ENCODE peak calls at places on chromosomes 6 and 20, in six cellular contexts. S is ovary, X is uterus, W is foreskin fibroblast, H is AG04449, C is upper lobe of right lung. B is an unnamed sample.

GRCh38 chr20:57624124-57624523 is 3.9 kb upstream of the ZBP1 start:
- DNase-seq in S (no peak), X (no peak), W (no peak), H (no peak), C (no peak), B (no peak)

GRCh38 chr6:34414999-34415858 is 10.6 kb downstream of the RPS10 start:
- DNase-seq in S (peak), X (peak), W (peak), H (no peak), C (no peak), B (peak)

GRCh38 chr6:139433647-139434419 is 59.4 kb upstream of the CITED2 start:
- DNase-seq in S (no peak), X (no peak), W (peak), H (no peak), C (no peak), B (no peak)

GRCh38 chr20:61949714-61950630 is 115.7 kb downstream of the TAF4 start:
- DNase-seq in S (no peak), X (no peak), W (no peak), H (no peak), C (peak), B (no peak)

GRCh38 chr20:55116598-55116997 is 641.2 kb downstream of the DOK5 start:
- DNase-seq in S (no peak), X (no peak), W (no peak), H (no peak), C (no peak), B (no peak)

GRCh38 chr6:108635505-108636226 is 74.9 kb downstream of the FOXO3 start:
- DNase-seq in S (no peak), X (no peak), W (no peak), H (no peak), C (peak), B (no peak)

GRCh38 chr6:13528232-13528631 is 40.8 kb upstream of the GFOD1 start:
- DNase-seq in S (no peak), X (no peak), W (no peak), H (no peak), C (no peak), B (no peak)

GRCh38 chr20:8853805-8854338 is 215.0 kb upstream of the PLCB4 start:
- DNase-seq in S (no peak), X (no peak), W (peak), H (peak), C (no peak), B (peak)

GRCh38 chr6:165662041-165662491 is 975 bp downstream of the PDE10A start:
- DNase-seq in S (no peak), X (no peak), W (peak), H (no peak), C (no peak), B (no peak)

GRCh38 chr6:31651602-31652191 is 764 bp downstream of the BAG6 start:
- DNase-seq in S (no peak), X (no peak), W (peak), H (no peak), C (no peak), B (peak)

GRCh38 chr6:158060447-158061360 is 79.0 kb downstream of the SYNJ2 start:
- DNase-seq in S (peak), X (peak), W (peak), H (peak), C (peak), B (peak)

GRCh38 chr6:1485678-1486077 is 96.3 kb downstream of the FOXF2 start:
- DNase-seq in S (no peak), X (no peak), W (peak), H (no peak), C (no peak), B (peak)

GRCh38 chr6:156396068-156396771 is 381.0 kb upstream of the ARID1B start:
- DNase-seq in S (no peak), X (no peak), W (no peak), H (no peak), C (no peak), B (no peak)

GRCh38 chr6:113642714-113643442 is 214.3 kb upstream of the MARCKS start:
- DNase-seq in S (no peak), X (no peak), W (peak), H (no peak), C (no peak), B (no peak)

GRCh38 chr20:33668087-33668790 is 1.5 kb downstream of the ACTL10 start:
- DNase-seq in S (peak), X (peak), W (no peak), H (no peak), C (no peak), B (no peak)

GRCh38 chr20:36246410-36246809 is 10.1 kb downstream of the AAR2 start:
- DNase-seq in S (no peak), X (no peak), W (no peak), H (no peak), C (no peak), B (no peak)

GRCh38 chr6:5744497-5744896 is 262.2 kb downstream of the NRN1 start:
- DNase-seq in S (no peak), X (no peak), W (no peak), H (no peak), C (no peak), B (no peak)

GRCh38 chr6:106617857-106618256 is 11.4 kb downstream of the RTN4IP1 start:
- DNase-seq in S (no peak), X (no peak), W (no peak), H (no peak), C (no peak), B (no peak)

GRCh38 chr20:24694727-24695528 is 225.5 kb downstream of the SYNDIG1 start:
- DNase-seq in S (peak), X (no peak), W (peak), H (no peak), C (peak), B (no peak)

GRCh38 chr20:49167811-49168507 is 20.2 kb downstream of the STAU1 start:
- DNase-seq in S (no peak), X (no peak), W (peak), H (no peak), C (no peak), B (no peak)

GRCh38 chr20:58891076-58891685 is 38.7 kb downstream of the GNAS start:
- DNase-seq in S (peak), X (peak), W (peak), H (no peak), C (peak), B (no peak)

GRCh38 chr6:128882991-128883571 is at the start of gene LAMA2:
- DNase-seq in S (peak), X (peak), W (peak), H (no peak), C (peak), B (peak)

GRCh38 chr6:25950297-25950696 is 12.3 kb upstream of the TRIM38 start:
- DNase-seq in S (no peak), X (no peak), W (no peak), H (no peak), C (no peak), B (no peak)

GRCh38 chr20:11329271-11329670 is 588.4 kb upstream of the BTBD3 start:
- DNase-seq in S (no peak), X (no peak), W (no peak), H (no peak), C (no peak), B (no peak)

GRCh38 chr6:158499601-158500000 is 60.3 kb upstream of the TMEM181 start:
- DNase-seq in S (no peak), X (no peak), W (no peak), H (no peak), C (no peak), B (no peak)

GRCh38 chr6:110816677-110817076 is 1.4 kb upstream of the CDK19 start:
- DNase-seq in S (no peak), X (no peak), W (no peak), H (no peak), C (no peak), B (no peak)

GRCh38 chr6:108608453-108609275 is 47.9 kb downstream of the FOXO3 start:
- DNase-seq in S (no peak), X (no peak), W (no peak), H (no peak), C (no peak), B (no peak)

GRCh38 chr6:164370773-164371172 is 938.6 kb downstream of the C6orf118 start:
- DNase-seq in S (no peak), X (no peak), W (no peak), H (no peak), C (no peak), B (no peak)

GRCh38 chr6:157017861-157018260 is 240.7 kb downstream of the ARID1B start:
- DNase-seq in S (no peak), X (no peak), W (no peak), H (no peak), C (no peak), B (no peak)

GRCh38 chr6:136317023-136317649 is 27.5 kb upstream of the BCLAF1 start:
- DNase-seq in S (peak), X (peak), W (peak), H (no peak), C (no peak), B (no peak)

GRCh38 chr20:63071541-63072181 is 64.9 kb upstream of the BHLHE23 start:
- DNase-seq in S (no peak), X (no peak), W (peak), H (peak), C (no peak), B (no peak)

GRCh38 chr20:2709205-2709981 is 16.8 kb downstream of the EBF4 start:
- DNase-seq in S (no peak), X (no peak), W (no peak), H (no peak), C (no peak), B (no peak)

GRCh38 chr20:2708665-2709064 is 16.1 kb downstream of the EBF4 start:
- DNase-seq in S (no peak), X (no peak), W (no peak), H (no peak), C (no peak), B (no peak)

GRCh38 chr20:2708073-2708415 is 15.5 kb downstream of the EBF4 start:
- DNase-seq in S (no peak), X (no peak), W (no peak), H (no peak), C (no peak), B (no peak)

GRCh38 chr20:2707353-2708072 is 14.9 kb downstream of the EBF4 start:
- DNase-seq in S (no peak), X (no peak), W (no peak), H (no peak), C (no peak), B (no peak)

GRCh38 chr20:2713285-2713684 is 20.7 kb downstream of the EBF4 start:
- DNase-seq in S (no peak), X (no peak), W (no peak), H (no peak), C (no peak), B (no peak)
- TF ChIP-seq CTCF in S (no peak), X (no peak), W (peak), H (no peak), C (peak), B (peak)

GRCh38 chr6:105489213-105489525 is 86.3 kb upstream of the PREP start:
- DNase-seq in S (no peak), X (no peak), W (peak), H (no peak), C (no peak), B (no peak)

GRCh38 chr6:105485456-105485855 is 82.6 kb upstream of the PREP start:
- DNase-seq in S (no peak), X (no peak), W (no peak), H (no peak), C (no peak), B (no peak)

GRCh38 chr6:105487040-105487787 is 84.3 kb upstream of the PREP start:
- DNase-seq in S (no peak), X (no peak), W (no peak), H (no peak), C (no peak), B (no peak)

GRCh38 chr6:105484238-105485161 is 81.6 kb upstream of the PREP start:
- DNase-seq in S (no peak), X (no peak), W (peak), H (no peak), C (no peak), B (no peak)

DNA sequence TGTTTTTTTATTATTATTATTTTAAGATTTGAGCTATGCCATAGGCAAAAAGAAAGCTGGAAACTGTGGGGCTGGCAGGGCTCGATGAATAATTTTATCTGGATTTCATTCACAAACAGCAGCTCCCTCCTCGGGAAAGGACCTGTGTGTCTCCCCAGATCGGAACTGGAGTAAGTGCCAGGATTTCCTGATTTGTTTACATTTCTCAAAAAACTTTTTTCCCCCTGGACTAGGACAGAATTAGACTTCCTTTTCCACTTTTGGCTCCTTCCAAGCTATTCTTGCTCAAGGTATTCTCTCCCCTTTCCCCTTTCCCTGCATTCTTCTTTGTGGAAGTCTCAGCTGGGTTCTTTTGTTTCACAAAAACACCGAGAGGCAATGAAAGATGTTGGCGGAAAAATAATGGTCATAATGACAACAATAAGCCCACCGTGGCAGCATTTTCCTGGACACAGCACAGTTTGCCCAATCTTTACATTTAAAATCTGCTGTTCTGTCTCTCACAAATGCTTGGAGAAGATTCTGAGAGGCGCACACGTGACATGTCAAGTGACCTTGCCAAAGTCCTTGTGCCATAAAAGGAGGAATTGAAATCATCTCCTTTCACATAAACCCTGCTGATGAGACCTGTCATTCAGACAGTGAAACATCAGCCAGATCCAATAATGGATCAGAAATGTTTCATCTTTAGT is 85.8 kb upstream of the PREP start:
- DNase-seq in S (no peak), X (no peak), W (peak), H (no peak), C (no peak), B (no peak)
- H3K4me3 ChIP-seq in S (no peak), X (no peak), W (no peak), H (no peak), C (no peak), B (no peak)

GRCh38 chr6:29107758-29108157 is at the start of gene OR2J3:
- DNase-seq in S (no peak), X (no peak), W (no peak), H (no peak), C (no peak), B (no peak)

GRCh38 chr6:29112135-29112534 is 4.3 kb downstream of the OR2J3 start:
- DNase-seq in S (no peak), X (no peak), W (no peak), H (no peak), C (no peak), B (no peak)
- TF ChIP-seq CTCF in S (no peak), X (no peak), W (no peak), H (no peak), C (no peak), B (no peak)

DNA sequence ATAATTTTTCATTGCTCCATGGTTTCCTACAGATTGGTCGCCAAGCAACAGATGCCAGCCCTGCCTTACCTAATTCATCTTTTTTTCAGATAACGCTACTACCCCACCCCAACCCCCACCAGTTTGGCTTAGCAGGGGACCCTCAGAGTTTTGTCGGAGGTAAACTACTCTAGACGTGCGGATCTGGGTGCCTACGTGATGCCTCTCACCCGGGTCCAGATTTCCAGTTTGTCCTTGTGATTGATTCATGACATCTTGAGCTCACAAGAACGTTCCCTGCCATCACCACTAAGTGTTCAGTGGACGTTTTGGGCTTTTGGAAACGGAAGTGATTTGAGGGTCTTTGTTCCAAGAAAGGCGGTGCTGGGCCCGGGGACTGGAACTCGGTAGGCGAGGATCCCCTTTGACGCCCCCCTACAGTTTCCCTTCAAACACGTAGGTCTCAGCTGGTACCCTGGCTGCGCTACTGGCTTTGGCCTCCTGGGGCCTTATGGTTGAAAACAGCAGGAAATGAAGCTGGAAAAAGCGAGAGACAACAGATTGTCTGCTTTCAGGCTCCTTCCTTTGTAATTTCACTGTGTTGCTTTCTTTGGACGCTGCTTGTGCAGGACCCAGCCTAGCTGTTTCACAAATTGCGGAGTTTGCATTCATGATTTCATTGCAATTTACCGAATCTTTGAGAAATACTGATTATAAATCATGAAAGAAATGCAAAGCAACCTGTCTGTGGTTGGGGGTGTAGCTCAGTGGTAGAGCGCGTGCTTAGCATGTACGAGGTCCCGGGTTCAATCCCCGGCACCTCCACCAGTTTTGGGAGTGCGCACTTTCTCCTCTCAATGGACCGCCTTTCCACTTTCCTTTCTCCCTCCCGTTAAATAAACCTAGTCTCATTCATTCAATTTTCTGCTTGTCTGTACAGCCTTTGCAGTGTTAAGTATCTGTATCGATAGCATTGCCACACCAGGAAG is 81.0 kb downstream of the GPX5 start:
- DNase-seq in S (peak), X (no peak), W (peak), H (no peak), C (no peak), B (no peak)
- H3K4me3 ChIP-seq in S (no peak), X (no peak), W (peak), H (peak), C (no peak), B (peak)

GRCh38 chr20:43507150-43508080 is at the start of gene L3MBTL1:
- DNase-seq in S (peak), X (no peak), W (peak), H (no peak), C (peak), B (no peak)

GRCh38 chr20:43511879-43512278 is 4.4 kb downstream of the L3MBTL1 start:
- DNase-seq in S (no peak), X (no peak), W (no peak), H (no peak), C (no peak), B (no peak)

GRCh38 chr20:43506238-43506637 is 1.3 kb upstream of the L3MBTL1 start:
- DNase-seq in S (no peak), X (no peak), W (no peak), H (no peak), C (no peak), B (no peak)

GRCh38 chr20:43508106-43508505 is 609 bp downstream of the L3MBTL1 start:
- DNase-seq in S (no peak), X (no peak), W (peak), H (no peak), C (no peak), B (no peak)

DNA sequence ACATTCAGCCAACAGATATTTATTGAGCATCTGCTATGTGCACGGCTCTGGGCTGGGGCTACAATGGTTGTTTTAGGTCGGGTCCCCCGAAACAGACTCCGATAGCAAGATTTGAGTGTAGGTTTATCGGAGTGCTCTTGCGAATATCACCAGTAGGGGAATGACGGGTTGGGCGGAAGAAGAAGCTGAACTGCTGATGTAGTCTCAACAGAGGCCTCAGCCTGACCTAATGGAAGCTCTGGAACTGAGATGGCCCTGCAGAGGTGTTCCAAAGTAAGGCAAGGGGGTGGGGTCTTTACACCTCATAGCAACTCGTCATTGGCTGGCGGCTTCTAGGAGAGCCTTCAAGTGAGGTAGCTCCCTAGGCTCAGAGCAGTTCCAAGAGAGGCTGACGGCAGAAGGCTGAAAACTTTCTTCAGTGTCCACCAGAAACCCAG is 1.1 kb downstream of the L3MBTL1 start:
- DNase-seq in S (no peak), X (no peak), W (peak), H (no peak), C (no peak), B (no peak)
- TF ChIP-seq CTCF in S (no peak), X (no peak), W (no peak), H (no peak), C (no peak), B (no peak)

GRCh38 chr20:18276821-18277220 is 11.5 kb upstream of the ZNF133 start:
- DNase-seq in S (peak), X (peak), W (peak), H (no peak), C (peak), B (peak)
- H3K4me3 ChIP-seq in S (no peak), X (no peak), W (no peak), H (no peak), C (no peak), B (no peak)

GRCh38 chr6:134437376-134437775 is 119.5 kb upstream of the SGK1 start:
- DNase-seq in S (no peak), X (no peak), W (peak), H (no peak), C (no peak), B (no peak)
- TF ChIP-seq CTCF in S (no peak), X (no peak), W (no peak), H (no peak), C (peak), B (no peak)

GRCh38 chr6:36200998-36201596 is 4.6 kb downstream of the BRPF3 start:
- DNase-seq in S (no peak), X (no peak), W (no peak), H (no peak), C (no peak), B (no peak)

GRCh38 chr6:36197739-36198221 is 1.2 kb downstream of the BRPF3 start:
- DNase-seq in S (no peak), X (peak), W (no peak), H (no peak), C (no peak), B (no peak)

GRCh38 chr6:36196880-36197548 is 470 bp downstream of the BRPF3 start:
- DNase-seq in S (peak), X (peak), W (peak), H (peak), C (peak), B (peak)

GRCh38 chr6:36200154-36200891 is 3.8 kb downstream of the BRPF3 start:
- DNase-seq in S (no peak), X (no peak), W (no peak), H (no peak), C (no peak), B (no peak)

DNA sequence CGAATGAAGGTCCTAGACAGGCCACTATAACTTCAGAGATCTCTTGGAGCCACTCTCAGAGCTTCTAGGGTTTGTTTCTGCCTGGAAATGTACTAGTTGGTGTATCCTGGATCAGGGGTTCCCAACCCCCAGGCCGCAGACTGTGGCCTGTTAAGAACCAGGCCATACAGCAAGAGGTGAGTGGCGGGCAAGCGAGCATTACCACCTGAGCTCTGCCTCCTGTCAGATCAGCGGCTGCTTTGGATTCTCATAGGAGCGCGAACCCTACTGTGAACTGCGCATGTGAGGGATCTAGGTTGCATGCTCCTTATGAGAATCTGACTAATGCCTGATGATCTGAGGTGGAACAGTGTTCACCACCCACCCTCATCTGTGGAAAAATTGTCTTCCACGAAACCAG is 2.4 kb downstream of the BRPF3 start:
- DNase-seq in S (no peak), X (no peak), W (no peak), H (no peak), C (no peak), B (no peak)
- H3K4me3 ChIP-seq in S (no peak), X (no peak), W (no peak), H (no peak), C (no peak), B (no peak)